ENCODE peak calls at places on chromosomes 6 and 20, in five cellular contexts. M, Q, W, X and U are unnamed samples.

GRCh38 chr6:156988276-156989158 is 211.3 kb downstream of the ARID1B start:
- DNase-seq in M (peak), Q (peak), W (no peak), X (peak), U (no peak)

GRCh38 chr6:3571206-3571815 is 114.5 kb upstream of the SLC22A23 start:
- DNase-seq in M (no peak), Q (no peak), W (no peak), X (no peak), U (no peak)

GRCh38 chr6:167116109-167116837 is 6.6 kb upstream of the CCR6 start:
- DNase-seq in M (no peak), Q (no peak), W (no peak), X (peak), U (no peak)

GRCh38 chr20:41169184-41169690 is 31.9 kb downstream of the PLCG1 start:
- DNase-seq in M (no peak), Q (no peak), W (no peak), X (no peak), U (no peak)

GRCh38 chr6:31007694-31008093 is 2.6 kb upstream of the MUC22 start:
- DNase-seq in M (peak), Q (no peak), W (peak), X (peak), U (peak)

GRCh38 chr20:54479138-54479906 is 3.9 kb downstream of the DOK5 start:
- DNase-seq in M (no peak), Q (peak), W (no peak), X (no peak), U (no peak)

GRCh38 chr6:105317607-105318533 is 85.0 kb downstream of the PREP start:
- DNase-seq in M (no peak), Q (no peak), W (no peak), X (no peak), U (no peak)

GRCh38 chr6:133041020-133041419 is 200.1 kb upstream of the EYA4 start:
- DNase-seq in M (no peak), Q (no peak), W (no peak), X (no peak), U (no peak)

GRCh38 chr20:57508381-57508780 is 16.6 kb downstream of the CTCFL start:
- DNase-seq in M (no peak), Q (no peak), W (no peak), X (no peak), U (no peak)

GRCh38 chr6:84771732-84772131 is 7.3 kb upstream of the TBX18 start:
- DNase-seq in M (peak), Q (no peak), W (no peak), X (no peak), U (no peak)

GRCh38 chr20:62473717-62474584 is 1.8 kb downstream of the GATA5 start:
- DNase-seq in M (no peak), Q (no peak), W (no peak), X (no peak), U (no peak)

GRCh38 chr20:62476074-62476838 is 461 bp upstream of the GATA5 start:
- DNase-seq in M (no peak), Q (no peak), W (no peak), X (no peak), U (no peak)

GRCh38 chr20:62474585-62475026 is 1.2 kb downstream of the GATA5 start:
- DNase-seq in M (no peak), Q (no peak), W (peak), X (no peak), U (no peak)

GRCh38 chr20:62475819-62476073 is at the start of gene GATA5:
- DNase-seq in M (no peak), Q (no peak), W (no peak), X (no peak), U (no peak)

DNA sequence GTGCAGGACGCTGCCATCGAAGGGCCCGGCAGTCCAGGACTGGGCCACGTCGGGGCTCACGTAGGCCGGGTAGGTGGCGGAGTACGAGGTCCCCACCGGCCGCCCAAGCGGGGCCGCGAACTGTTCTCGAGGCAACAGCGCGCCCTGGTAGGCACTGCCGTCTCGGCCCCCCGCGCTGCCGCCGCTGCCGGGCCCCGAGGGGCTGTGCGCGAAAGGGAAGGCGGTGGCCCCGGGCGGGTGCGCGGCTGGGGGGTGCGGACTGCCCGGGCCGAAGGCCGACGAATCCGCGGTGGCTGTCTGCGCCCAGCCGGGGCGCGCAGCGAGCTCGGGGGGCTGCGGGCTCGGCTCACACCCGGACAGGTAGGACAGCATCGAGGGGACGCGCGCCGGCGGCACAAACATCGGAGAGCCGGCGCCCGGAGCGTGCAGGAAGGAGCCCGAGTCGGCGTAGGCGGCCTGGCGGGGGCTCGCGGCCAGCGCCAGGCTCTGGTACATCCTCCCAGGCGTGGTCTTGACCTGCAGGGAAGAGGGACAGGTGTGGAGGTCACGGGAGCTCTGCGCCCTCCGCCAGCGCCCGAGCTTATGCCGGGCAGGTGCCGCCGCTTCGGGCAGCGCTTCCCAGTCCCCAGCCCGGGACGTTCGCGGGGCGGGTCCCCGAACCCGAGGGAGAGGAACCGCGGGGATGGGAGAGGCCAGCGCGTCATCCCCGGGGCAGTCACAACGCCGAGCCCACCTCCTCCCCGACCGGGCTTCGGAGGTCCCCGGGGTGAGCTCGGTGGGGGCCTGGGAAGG is 572 bp downstream of the GATA5 start:
- DNase-seq in M (no peak), Q (no peak), W (no peak), X (no peak), U (no peak)
- H3K4me3 ChIP-seq in M (no peak), Q (no peak), W (no peak), X (no peak), U (no peak)

DNA sequence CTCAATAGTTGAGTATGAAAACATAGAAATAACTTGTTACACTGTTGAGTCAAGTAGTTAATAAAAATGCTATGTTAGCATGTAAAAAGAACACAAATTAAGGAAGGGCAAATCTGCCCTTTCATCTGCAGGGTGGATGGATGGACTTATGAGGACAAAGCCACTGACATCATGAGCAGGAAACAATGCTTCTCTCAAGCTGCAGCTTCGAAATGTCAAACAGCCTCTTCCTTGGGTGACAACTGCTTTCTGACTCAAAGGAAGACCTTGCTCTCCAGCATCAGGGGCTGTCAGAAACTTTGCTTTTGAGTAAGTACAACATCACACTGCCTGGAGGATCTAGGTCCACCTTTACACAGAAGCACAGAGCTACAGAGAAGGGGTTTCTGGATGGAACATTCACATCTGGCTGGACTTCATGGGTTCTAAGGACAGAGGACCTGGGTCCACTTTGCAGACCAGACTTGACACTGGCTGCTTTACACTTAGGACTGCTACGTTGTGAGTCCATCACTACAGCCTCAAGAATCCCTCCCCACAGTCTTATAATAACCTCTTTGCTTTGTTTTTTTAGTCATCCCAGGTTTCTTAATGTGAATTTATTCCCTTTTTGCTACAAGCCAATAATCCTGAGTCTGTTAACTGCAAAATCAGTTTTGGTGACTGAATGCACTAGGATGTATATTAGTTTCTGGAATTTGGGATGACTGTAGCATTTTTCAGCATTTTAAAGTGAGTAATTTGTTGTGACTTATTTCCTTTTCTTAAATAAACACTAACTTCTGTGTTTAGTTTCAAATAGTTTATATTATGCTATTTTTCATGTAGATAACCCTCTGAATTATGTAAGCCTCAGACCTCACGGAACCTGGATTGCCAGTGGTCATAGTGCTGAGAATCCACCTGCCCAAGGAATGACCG is 5.7 kb downstream of the CST1 start:
- DNase-seq in M (peak), Q (no peak), W (no peak), X (peak), U (no peak)
- H3K4me3 ChIP-seq in M (no peak), Q (no peak), W (no peak), X (no peak), U (no peak)

GRCh38 chr6:11999245-11999644 is 12.9 kb upstream of the HIVEP1 start:
- DNase-seq in M (no peak), Q (no peak), W (peak), X (no peak), U (no peak)

GRCh38 chr6:11996751-11997150 is 15.4 kb upstream of the HIVEP1 start:
- DNase-seq in M (no peak), Q (no peak), W (no peak), X (no peak), U (no peak)

GRCh38 chr6:12001004-12001705 is 11.0 kb upstream of the HIVEP1 start:
- DNase-seq in M (no peak), Q (no peak), W (peak), X (peak), U (no peak)

GRCh38 chr6:12000174-12000573 is 11.9 kb upstream of the HIVEP1 start:
- DNase-seq in M (no peak), Q (no peak), W (no peak), X (no peak), U (no peak)

GRCh38 chr6:12001706-12002070 is 10.4 kb upstream of the HIVEP1 start:
- DNase-seq in M (no peak), Q (no peak), W (no peak), X (no peak), U (no peak)
- H3K4me3 ChIP-seq in M (no peak), Q (no peak), W (no peak), X (no peak), U (no peak)

GRCh38 chr6:102799051-102799450 is 1405.5 kb downstream of the GRIK2 start:
- DNase-seq in M (no peak), Q (no peak), W (no peak), X (no peak), U (no peak)
- H3K4me3 ChIP-seq in M (no peak), Q (no peak), W (no peak), X (no peak), U (no peak)

GRCh38 chr6:110980648-110981047 is 1.2 kb upstream of the RPF2 start:
- DNase-seq in M (no peak), Q (no peak), W (no peak), X (no peak), U (no peak)

GRCh38 chr6:110976575-110976974 is 5.3 kb upstream of the RPF2 start:
- DNase-seq in M (no peak), Q (no peak), W (no peak), X (no peak), U (no peak)

GRCh38 chr6:110979565-110980096 is 2.2 kb upstream of the RPF2 start:
- DNase-seq in M (no peak), Q (no peak), W (no peak), X (no peak), U (no peak)

GRCh38 chr6:110980227-110980626 is 1.6 kb upstream of the RPF2 start:
- DNase-seq in M (no peak), Q (no peak), W (no peak), X (no peak), U (no peak)
- H3K4me3 ChIP-seq in M (no peak), Q (no peak), W (no peak), X (no peak), U (no peak)

DNA sequence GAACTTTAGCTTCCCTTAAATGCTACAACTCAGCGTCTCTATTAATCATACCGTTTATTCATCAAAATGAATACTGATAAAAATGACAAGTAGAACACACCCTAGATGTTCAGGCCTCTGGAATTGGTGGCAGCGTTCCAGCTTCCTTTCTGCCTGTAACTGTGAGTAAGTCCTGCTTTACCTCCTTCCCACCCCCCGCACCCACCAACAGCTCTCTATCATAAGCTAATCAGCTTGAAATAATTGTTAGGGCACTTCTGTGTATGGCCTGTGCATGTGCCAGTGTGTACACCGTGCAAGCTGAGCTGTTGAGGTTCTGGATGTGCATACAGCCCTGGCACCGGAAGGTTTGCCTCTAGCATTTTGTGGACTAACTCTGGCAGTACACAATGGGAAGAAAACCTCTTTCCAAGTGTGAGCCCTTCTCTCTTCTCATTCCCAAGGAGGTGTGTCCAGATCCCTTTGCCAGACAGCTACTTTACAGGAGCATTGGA is 1.0 kb upstream of the ADGRG6 start:
- DNase-seq in M (peak), Q (no peak), W (peak), X (peak), U (no peak)
- H3K4me3 ChIP-seq in M (no peak), Q (no peak), W (peak), X (peak), U (peak)

DNA sequence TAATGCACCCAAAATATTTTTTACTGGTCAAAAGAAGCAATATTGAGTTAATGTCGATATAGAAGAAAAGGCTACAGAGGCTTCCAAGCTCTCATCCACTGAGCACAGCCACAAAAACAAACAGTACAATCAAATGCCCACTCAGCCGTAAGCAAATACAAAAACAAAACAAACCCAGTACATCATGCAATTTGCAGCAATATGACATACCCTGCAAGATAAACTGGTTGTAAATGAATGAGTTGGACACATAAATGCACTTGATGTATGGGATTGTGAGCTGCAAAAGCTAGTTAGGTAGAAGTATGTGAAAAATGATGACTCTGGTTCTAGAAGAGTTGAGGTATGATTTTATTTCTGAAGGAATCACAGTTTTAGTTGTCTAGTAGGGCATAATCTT is 83.9 kb downstream of the SESN1 start:
- DNase-seq in M (no peak), Q (no peak), W (no peak), X (no peak), U (no peak)
- H3K4me3 ChIP-seq in M (no peak), Q (no peak), W (no peak), X (no peak), U (no peak)

DNA sequence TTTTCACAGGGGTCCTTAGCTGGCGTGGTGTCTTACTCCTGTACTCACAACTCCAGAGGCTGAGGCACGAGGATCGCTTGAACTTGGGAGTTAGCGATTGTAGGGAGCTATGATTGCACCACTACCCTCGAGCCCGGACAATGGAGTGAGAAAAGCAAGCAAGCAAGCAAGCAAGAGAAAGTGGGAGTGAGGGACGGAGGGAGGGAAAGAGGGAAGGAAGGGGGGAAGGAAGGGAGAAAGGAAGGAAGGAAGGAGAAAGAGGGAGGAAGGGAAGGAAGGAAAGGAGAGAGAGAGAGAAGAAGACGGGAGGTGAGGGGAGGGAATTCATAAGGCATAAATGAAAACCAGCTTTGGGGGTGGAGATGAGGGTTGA is 120.5 kb downstream of the TRIM27 start:
- DNase-seq in M (no peak), Q (peak), W (no peak), X (no peak), U (no peak)
- H3K4me3 ChIP-seq in M (no peak), Q (peak), W (peak), X (no peak), U (no peak)

GRCh38 chr6:18424201-18424600 is 37.1 kb downstream of the RNF144B start:
- DNase-seq in M (no peak), Q (no peak), W (no peak), X (no peak), U (no peak)

GRCh38 chr6:18422136-18422535 is 35.0 kb downstream of the RNF144B start:
- DNase-seq in M (no peak), Q (no peak), W (no peak), X (no peak), U (no peak)

GRCh38 chr6:18425218-18425617 is 38.1 kb downstream of the RNF144B start:
- DNase-seq in M (no peak), Q (no peak), W (no peak), X (no peak), U (no peak)

GRCh38 chr6:18423426-18423825 is 36.3 kb downstream of the RNF144B start:
- DNase-seq in M (no peak), Q (no peak), W (no peak), X (no peak), U (no peak)
- H3K4me3 ChIP-seq in M (no peak), Q (no peak), W (no peak), X (no peak), U (no peak)

GRCh38 chr6:28597924-28598323 is 72.2 kb downstream of the GPX5 start:
- DNase-seq in M (peak), Q (peak), W (no peak), X (no peak), U (no peak)
- H3K4me3 ChIP-seq in M (peak), Q (peak), W (peak), X (peak), U (peak)